ENCODE peak calls at places on chromosomes 2 and 18, in six cellular contexts. Q is upper lobe of left lung, F is HCT116, V is HepG2, I is K562, X is GM12878. Y is an unnamed sample. For H3K4me1, the result is how much of the 10 kb centered on the place peaks cover.

GRCh38 chr18:22844184-22844583 is 88.9 kb upstream of the RBBP8 start:
- ATAC-seq in Q (no peak), F (peak), V (no peak), I (no peak), X (no peak), Y (no peak)

GRCh38 chr2:191815010-191815409 is 31.9 kb downstream of the CAVIN2 start:
- ATAC-seq in Q (no peak), F (no peak), V (no peak), I (no peak), X (no peak), Y (no peak)

GRCh38 chr18:61662726-61663125 is 230.1 kb downstream of the RNF152 start:
- ATAC-seq in Q (no peak), F (no peak), V (no peak), I (no peak), X (no peak), Y (no peak)

GRCh38 chr18:31648966-31649429 is 35.4 kb downstream of the B4GALT6 start:
- ATAC-seq in Q (no peak), F (peak), V (peak), I (peak), X (peak), Y (no peak)

GRCh38 chr2:224655006-224655537 is 61.1 kb downstream of the CCDC195 start:
- ATAC-seq in Q (no peak), F (no peak), V (no peak), I (no peak), X (no peak), Y (no peak)

GRCh38 chr2:31475692-31476091 is 61.1 kb upstream of the XDH start:
- ATAC-seq in Q (no peak), F (no peak), V (no peak), I (no peak), X (no peak), Y (no peak)

GRCh38 chr2:134131681-134132486 is 122.0 kb upstream of the MGAT5 start:
- ATAC-seq in Q (no peak), F (no peak), V (no peak), I (peak), X (no peak), Y (no peak)

GRCh38 chr2:134700730-134701129 is 18.1 kb downstream of the TMEM163 start:
- ATAC-seq in Q (no peak), F (no peak), V (no peak), I (no peak), X (no peak), Y (no peak)

GRCh38 chr2:168246072-168246482 is 1.3 kb downstream of the STK39 start:
- ATAC-seq in Q (no peak), F (no peak), V (no peak), I (no peak), X (no peak), Y (no peak)

GRCh38 chr18:50896093-50896492 is 17.2 kb downstream of the ME2 start:
- ATAC-seq in Q (no peak), F (no peak), V (no peak), I (no peak), X (no peak), Y (no peak)

GRCh38 chr2:74204436-74204835 is 6.0 kb downstream of the MTHFD2 start:
- ATAC-seq in Q (no peak), F (no peak), V (no peak), I (peak), X (no peak), Y (no peak)

GRCh38 chr2:74199275-74199701 is 873 bp downstream of the MTHFD2 start:
- ATAC-seq in Q (no peak), F (no peak), V (no peak), I (no peak), X (no peak), Y (peak)

GRCh38 chr2:74201196-74201595 is 2.8 kb downstream of the MTHFD2 start:
- ATAC-seq in Q (no peak), F (no peak), V (no peak), I (no peak), X (no peak), Y (no peak)

GRCh38 chr2:74199871-74200305 is 1.5 kb downstream of the MTHFD2 start:
- ATAC-seq in Q (no peak), F (no peak), V (no peak), I (peak), X (peak), Y (no peak)

GRCh38 chr2:74201596-74201995 is 3.2 kb downstream of the MTHFD2 start:
- ATAC-seq in Q (no peak), F (no peak), V (no peak), I (no peak), X (no peak), Y (no peak)
- TF ChIP-seq POLR2A in Q (no peak), F (no peak), V (no peak), I (no peak), X (no peak), Y (no peak)

DNA sequence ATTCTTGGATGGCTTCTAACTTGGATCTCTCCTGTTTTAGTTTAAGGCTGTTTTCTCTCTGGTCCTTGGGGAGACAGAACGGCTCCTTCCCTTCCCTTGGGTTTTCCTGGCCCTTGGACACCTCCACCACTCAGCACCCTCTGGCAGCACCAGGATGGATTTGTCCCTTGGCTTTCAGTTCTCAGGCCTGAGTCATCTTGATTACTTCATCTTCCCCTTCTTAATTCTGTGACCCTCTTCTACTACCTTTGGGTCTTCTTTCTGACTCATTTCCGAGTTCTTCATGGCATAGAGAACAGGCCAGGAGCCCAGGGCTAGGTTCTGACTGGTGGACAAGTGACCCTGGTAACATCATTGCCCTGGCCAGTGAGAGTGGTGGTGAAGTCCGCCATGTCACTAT is 14.9 kb downstream of the IGFBP2 start:
- ATAC-seq in Q (no peak), F (no peak), V (no peak), I (no peak), X (no peak), Y (peak)
- TF ChIP-seq POLR2AphosphoS5 in Q (no peak), F (no peak), V (no peak), I (no peak), X (no peak), Y (peak)

GRCh38 chr2:237868631-237869356 is 9.4 kb downstream of the RAMP1 start:
- ATAC-seq in Q (no peak), F (no peak), V (no peak), I (no peak), X (no peak), Y (no peak)

GRCh38 chr2:237870126-237870525 is 10.7 kb downstream of the RAMP1 start:
- ATAC-seq in Q (no peak), F (no peak), V (no peak), I (no peak), X (no peak), Y (no peak)

GRCh38 chr2:237872178-237872887 is 12.9 kb downstream of the RAMP1 start:
- ATAC-seq in Q (no peak), F (no peak), V (no peak), I (no peak), X (no peak), Y (no peak)

GRCh38 chr2:237869357-237870102 is 10.1 kb downstream of the RAMP1 start:
- ATAC-seq in Q (no peak), F (no peak), V (no peak), I (no peak), X (no peak), Y (no peak)

DNA sequence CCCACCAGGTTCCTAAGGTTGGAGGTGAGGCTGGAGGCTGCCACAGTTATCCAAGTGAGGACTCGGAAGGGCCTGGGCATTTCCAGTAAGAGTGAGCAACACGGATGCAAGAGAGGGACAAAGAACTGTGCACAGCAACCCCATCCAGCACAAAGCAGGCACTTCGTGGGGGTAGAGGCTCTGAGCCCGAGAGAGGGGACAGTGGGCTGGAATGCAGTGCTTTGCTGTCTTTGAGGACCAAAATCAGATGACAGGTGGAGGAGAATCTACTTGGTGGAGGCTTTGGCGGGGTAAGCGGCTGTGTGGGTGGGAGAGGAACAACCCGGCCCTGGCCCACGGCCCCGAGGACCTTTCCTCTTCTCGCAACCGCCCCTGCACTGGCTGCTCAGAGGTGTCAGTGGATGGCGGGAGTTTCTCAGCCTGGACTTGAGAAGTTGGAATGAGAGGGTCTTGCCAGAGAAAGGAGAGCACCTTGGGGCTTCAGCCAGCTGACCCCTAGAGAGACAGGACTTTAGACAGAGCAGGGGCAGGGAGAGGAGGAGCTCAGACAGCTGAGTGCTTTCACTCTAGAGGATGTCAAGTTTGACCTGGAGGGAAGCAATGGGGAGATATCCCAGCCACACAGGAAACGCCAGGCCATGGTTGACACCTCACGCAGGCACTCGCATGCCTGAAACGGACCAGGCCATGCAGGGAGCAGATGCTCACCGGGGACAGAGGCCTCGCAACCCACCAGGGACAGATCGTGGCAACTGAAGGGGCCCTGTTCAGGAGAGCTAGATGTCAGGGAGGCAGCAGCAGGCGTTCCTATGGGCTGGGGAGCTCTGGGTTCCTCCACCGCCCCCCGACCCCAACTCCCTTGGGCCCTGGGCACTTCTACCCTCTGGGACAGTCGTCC is 11.6 kb downstream of the RAMP1 start:
- ATAC-seq in Q (no peak), F (no peak), V (no peak), I (no peak), X (no peak), Y (no peak)
- H3K4me1 ChIP-seq in Q (under half), F (half or more), V (under half), I (under half), X (under half), Y (under half)

DNA sequence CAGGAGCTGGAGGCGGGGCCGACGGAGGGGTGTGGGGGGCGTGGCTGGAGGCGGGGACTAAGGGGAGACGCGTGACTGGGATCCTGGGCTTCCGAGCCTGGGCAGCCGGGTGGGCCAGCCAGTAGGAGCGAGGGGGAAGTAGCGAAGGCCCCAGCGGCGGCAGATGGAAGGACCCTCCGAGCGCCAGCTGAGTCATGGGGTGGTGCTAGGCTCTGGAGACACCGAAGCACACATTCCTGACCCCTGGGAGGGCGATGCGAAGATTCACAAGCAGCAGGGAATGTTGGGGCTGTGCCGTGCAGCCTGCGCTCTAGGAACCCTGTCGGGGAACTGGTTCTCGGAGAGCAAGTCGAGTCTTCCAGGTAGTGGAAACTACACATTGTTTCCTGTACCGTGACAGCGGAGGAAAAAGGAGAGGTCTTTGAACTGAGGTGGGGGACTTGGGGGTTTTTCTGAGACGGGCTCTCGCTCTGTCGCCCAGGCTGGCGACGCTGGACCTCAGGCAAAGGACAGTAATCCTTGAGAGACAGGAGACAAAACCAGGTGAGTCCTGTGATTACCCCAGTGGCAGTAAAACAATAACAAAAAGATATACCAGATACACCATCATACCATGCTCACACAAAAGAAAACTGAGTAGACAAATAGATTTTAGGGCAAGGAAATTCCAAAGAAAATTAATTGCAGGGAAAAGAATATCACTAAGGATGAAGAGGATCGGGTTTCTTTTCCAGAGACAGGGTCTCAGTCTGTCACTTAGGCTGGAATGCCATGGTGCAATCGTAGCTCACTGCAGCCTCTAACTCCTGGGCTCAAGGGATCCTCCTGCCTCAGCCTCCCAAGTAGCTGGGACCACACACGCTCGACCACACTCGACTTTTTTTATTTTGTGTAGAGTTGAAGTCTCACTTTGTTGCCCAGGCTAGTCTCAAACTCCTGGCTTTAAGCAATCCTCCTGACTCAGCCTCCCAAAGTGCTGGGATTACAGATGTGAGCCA is 828 bp upstream of the AFG3L2 start:
- ATAC-seq in Q (no peak), F (peak), V (peak), I (no peak), X (peak), Y (peak)
- TF ChIP-seq POLR2A in Q (no peak), F (no peak), V (peak), I (peak), X (no peak), Y (no peak)

GRCh38 chr2:187264612-187265011 is 183.4 kb downstream of the CALCRL start:
- ATAC-seq in Q (no peak), F (no peak), V (no peak), I (no peak), X (no peak), Y (no peak)
- TF ChIP-seq POLR2AphosphoS5 in Q (no peak), F (no peak), V (no peak), I (no peak), X (no peak), Y (no peak)

DNA sequence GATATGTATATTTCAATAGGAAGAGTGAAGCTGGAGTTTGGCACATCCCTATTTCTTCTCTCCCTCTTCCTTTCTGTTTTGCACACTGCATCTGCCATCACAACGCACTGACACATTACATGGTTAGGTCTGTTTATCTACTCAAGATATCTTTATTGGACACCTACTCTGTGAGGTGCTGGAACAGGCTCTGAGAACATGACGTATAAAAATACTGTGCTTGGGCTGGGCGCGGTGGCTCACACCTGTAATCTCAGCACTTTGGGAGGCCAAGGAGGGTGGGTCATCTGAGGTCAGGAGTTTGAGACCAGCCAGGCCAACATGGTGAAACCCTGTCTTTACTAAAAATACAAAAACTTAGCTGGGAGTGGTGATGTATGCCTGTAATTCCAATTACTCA is 653.3 kb downstream of the SLC4A3 start:
- ATAC-seq in Q (no peak), F (no peak), V (no peak), I (no peak), X (no peak), Y (no peak)
- H3K4me1 ChIP-seq in Q (under half), F (under half), V (under half), I (under half), X (under half), Y (under half)

DNA sequence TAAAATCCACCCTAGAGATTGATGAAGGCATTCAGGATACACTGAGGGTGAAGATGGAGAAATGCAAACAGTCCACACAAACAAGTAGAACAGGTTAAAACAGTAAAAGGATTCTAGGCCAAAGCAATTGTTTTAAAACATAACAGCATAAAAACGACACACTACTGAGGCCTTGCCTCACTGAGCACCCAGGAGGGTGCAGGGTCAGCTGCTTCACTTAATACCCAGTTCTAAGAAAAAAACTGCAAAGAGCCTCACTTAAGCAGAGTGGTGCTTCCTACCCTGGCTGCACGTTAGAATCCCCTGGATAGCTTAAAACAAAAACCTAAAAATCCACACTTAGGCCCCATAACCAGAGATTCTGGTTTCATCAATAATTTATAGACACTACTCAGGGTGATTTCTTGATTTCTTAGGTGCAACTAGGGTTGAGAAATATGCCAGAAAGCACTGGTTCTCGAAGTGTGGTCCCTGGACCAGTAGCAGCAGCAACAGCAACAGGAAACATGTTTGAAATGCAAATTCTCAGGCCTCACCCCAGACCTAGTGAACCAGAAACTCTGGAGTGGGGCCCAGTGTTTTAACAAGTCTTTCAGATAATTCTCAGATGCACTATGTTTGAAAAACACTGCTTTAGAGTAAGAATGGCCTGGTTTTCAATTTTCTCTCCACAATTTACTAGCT is 279.1 kb downstream of the ZEB2 start:
- ATAC-seq in Q (no peak), F (no peak), V (no peak), I (peak), X (peak), Y (no peak)
- TF ChIP-seq POLR2A in Q (no peak), F (no peak), V (no peak), I (no peak), X (no peak), Y (no peak)

GRCh38 chr2:101026923-101027469 is 24.9 kb downstream of the RPL31 start:
- ATAC-seq in Q (no peak), F (peak), V (peak), I (peak), X (no peak), Y (no peak)
- TF ChIP-seq POLR2AphosphoS5 in Q (no peak), F (no peak), V (no peak), I (no peak), X (no peak), Y (no peak)